ENCODE peak calls at places on chromosomes 5 and 9, in ten cellular contexts. U is CD8-positive, alpha-beta T cell; D is CD8-positive, alpha-beta memory T cell; S is heart left ventricle; Q is caudate nucleus; P is psoas muscle; Z is CD4-positive, CD25-positive, alpha-beta regulatory T cell; O is gastrocnemius medialis; Y is GM23338; G is fibroblast of lung. R is an unnamed sample.

GRCh38 chr5:32330126-32330971 is 17.6 kb upstream of the MTMR12 start:
- DNase-seq in U (no peak), D (no peak), S (no peak), Q (no peak), P (no peak), Z (no peak), O (no peak), Y (no peak), G (no peak), R (no peak)

GRCh38 chr5:180330810-180331646 is 22.1 kb downstream of the GFPT2 start:
- DNase-seq in U (no peak), D (no peak), S (no peak), Q (no peak), P (peak), Z (no peak), O (peak), Y (no peak), G (peak), R (no peak)

GRCh38 chr5:1103505-1104326 is 8.1 kb downstream of the SLC12A7 start:
- DNase-seq in U (peak), D (no peak), S (peak), Q (no peak), P (peak), Z (no peak), O (peak), Y (no peak), G (no peak), R (no peak)

GRCh38 chr9:32550046-32550608 is 2.0 kb upstream of the SMIM27 start:
- DNase-seq in U (no peak), D (no peak), S (no peak), Q (no peak), P (no peak), Z (no peak), O (no peak), Y (peak), G (peak), R (no peak)

GRCh38 chr5:144567416-144567770 is 396.7 kb downstream of the KCTD16 start:
- DNase-seq in U (no peak), D (no peak), S (no peak), Q (no peak), P (no peak), Z (no peak), O (no peak), Y (peak), G (peak), R (no peak)

GRCh38 chr5:88269222-88269771 is 652 bp upstream of the TMEM161B start:
- DNase-seq in U (peak), D (peak), S (no peak), Q (no peak), P (no peak), Z (no peak), O (peak), Y (peak), G (peak), R (peak)

GRCh38 chr5:15737882-15738677 is 238.1 kb downstream of the FBXL7 start:
- DNase-seq in U (no peak), D (no peak), S (no peak), Q (no peak), P (no peak), Z (no peak), O (no peak), Y (no peak), G (no peak), R (no peak)

GRCh38 chr5:57174128-57174849 is 430 bp downstream of the GPBP1 start:
- DNase-seq in U (no peak), D (no peak), S (peak), Q (no peak), P (no peak), Z (peak), O (no peak), Y (peak), G (peak), R (no peak)

GRCh38 chr5:14016549-14016948 is 72.1 kb upstream of the DNAH5 start:
- DNase-seq in U (no peak), D (no peak), S (no peak), Q (no peak), P (no peak), Z (no peak), O (no peak), Y (no peak), G (no peak), R (no peak)

GRCh38 chr9:77464591-77465125 is 183.5 kb downstream of the GNA14 start:
- DNase-seq in U (no peak), D (no peak), S (no peak), Q (no peak), P (no peak), Z (no peak), O (no peak), Y (no peak), G (peak), R (no peak)

GRCh38 chr5:74638776-74639537 is 1.6 kb downstream of the ENC1 start:
- DNase-seq in U (no peak), D (no peak), S (no peak), Q (no peak), P (no peak), Z (no peak), O (no peak), Y (no peak), G (peak), R (no peak)

GRCh38 chr5:1542755-1543154 is 19.0 kb upstream of the LPCAT1 start:
- DNase-seq in U (no peak), D (no peak), S (peak), Q (no peak), P (no peak), Z (no peak), O (no peak), Y (no peak), G (peak), R (no peak)

GRCh38 chr9:15697459-15697858 is 144.6 kb downstream of the CCDC171 start:
- DNase-seq in U (no peak), D (no peak), S (no peak), Q (no peak), P (no peak), Z (no peak), O (no peak), Y (no peak), G (peak), R (no peak)

GRCh38 chr9:15693701-15694100 is 140.9 kb downstream of the CCDC171 start:
- DNase-seq in U (no peak), D (no peak), S (no peak), Q (no peak), P (no peak), Z (no peak), O (no peak), Y (no peak), G (no peak), R (no peak)

DNA sequence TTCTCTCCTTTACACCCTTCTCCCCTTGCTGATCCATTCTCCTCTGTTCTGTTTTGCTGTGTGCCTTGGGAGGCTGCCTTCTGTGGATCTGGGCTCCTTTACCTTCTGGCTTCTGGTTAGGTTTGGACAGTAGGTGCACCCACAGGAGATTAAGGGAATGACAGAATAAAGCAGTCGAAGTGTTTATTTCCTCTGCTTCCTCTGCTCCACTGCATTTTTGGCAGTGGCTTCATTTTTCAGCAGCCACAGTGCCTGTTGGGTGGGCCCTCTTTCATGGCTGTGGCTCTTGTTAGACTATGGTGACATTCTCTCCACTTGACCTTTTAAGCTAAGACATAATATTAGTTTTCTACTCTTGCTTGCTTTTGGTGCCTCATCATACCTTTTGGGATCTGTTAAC is 144.1 kb downstream of the CCDC171 start:
- DNase-seq in U (no peak), D (no peak), S (no peak), Q (no peak), P (no peak), Z (no peak), O (no peak), Y (peak), G (peak), R (no peak)
- H3K27ac ChIP-seq in U (no peak), D (no peak), S (no peak), Q (no peak), P (no peak), Z (no peak), O (no peak), Y (no peak), G (peak), R (no peak)

GRCh38 chr5:150529147-150529546 is 21.2 kb downstream of the NDST1 start:
- DNase-seq in U (no peak), D (no peak), S (no peak), Q (no peak), P (no peak), Z (no peak), O (no peak), Y (no peak), G (no peak), R (no peak)
- H3K27ac ChIP-seq in U (no peak), D (no peak), S (no peak), Q (no peak), P (peak), Z (no peak), O (no peak), Y (no peak), G (no peak), R (no peak)

GRCh38 chr9:126682928-126683697 is 69.4 kb downstream of the LMX1B start:
- DNase-seq in U (no peak), D (no peak), S (peak), Q (no peak), P (no peak), Z (no peak), O (no peak), Y (peak), G (no peak), R (no peak)
- H3K27ac ChIP-seq in U (no peak), D (no peak), S (no peak), Q (no peak), P (no peak), Z (no peak), O (no peak), Y (no peak), G (no peak), R (no peak)

DNA sequence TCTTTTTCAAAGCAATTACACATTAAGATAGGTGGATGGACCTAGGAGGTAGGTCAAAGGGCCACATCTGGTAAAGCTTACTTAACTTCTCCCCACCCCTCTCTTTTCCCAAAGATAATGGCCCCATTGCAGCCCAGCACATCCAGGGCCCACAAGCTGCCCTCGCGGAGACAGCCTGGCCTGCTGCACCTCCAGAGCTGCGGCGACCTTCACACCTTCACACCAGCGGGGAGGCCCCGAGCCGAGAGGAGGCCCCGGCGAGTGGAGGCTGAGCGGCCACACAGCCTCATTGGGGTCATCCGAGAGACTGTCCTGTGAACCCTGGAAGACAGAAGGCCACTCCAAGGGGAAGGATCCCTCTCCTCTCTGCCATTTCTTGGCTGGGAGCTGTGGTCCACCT is 66.5 kb downstream of the ENTREP1 start:
- DNase-seq in U (no peak), D (no peak), S (no peak), Q (no peak), P (no peak), Z (no peak), O (no peak), Y (no peak), G (no peak), R (no peak)
- H3K27ac ChIP-seq in U (no peak), D (no peak), S (peak), Q (peak), P (peak), Z (no peak), O (peak), Y (no peak), G (no peak), R (no peak)

DNA sequence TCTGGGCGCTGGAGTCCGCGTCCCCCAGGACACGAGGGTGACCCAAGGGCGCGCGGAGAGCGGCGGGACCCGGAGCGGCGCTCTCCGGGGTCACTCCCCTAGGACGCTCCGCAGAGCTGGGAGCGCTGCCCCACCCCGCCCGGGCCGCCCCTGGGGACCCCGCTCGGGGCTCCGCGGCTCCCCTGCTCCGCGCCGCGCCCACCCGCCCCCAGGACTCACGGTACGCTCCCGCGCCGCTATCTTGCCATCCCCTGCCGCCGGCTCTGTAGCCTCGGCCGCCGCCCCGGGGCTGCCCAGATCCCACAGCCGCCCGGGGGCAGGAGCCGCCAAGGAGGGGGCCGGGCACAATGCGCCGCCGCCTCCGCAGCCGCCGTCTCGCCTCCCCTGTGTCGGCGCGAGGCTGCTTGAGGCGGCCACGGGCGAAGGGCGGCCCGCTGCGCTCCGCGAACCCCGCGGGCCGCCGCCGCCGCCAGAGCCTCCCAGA is 289 bp downstream of the LIFR start:
- DNase-seq in U (no peak), D (no peak), S (no peak), Q (no peak), P (peak), Z (no peak), O (peak), Y (peak), G (no peak), R (no peak)
- H3K27ac ChIP-seq in U (no peak), D (no peak), S (peak), Q (peak), P (peak), Z (no peak), O (peak), Y (no peak), G (no peak), R (no peak)

GRCh38 chr5:119743927-119744326 is 114.6 kb downstream of the FAM170A start:
- DNase-seq in U (no peak), D (no peak), S (no peak), Q (no peak), P (no peak), Z (peak), O (no peak), Y (peak), G (no peak), R (peak)
- H3K27ac ChIP-seq in U (no peak), D (no peak), S (no peak), Q (no peak), P (no peak), Z (no peak), O (no peak), Y (no peak), G (no peak), R (no peak)

GRCh38 chr5:54615381-54615780 is 97.8 kb downstream of the SNX18 start:
- DNase-seq in U (no peak), D (no peak), S (no peak), Q (no peak), P (no peak), Z (no peak), O (no peak), Y (no peak), G (no peak), R (no peak)
- H3K27ac ChIP-seq in U (no peak), D (no peak), S (no peak), Q (no peak), P (no peak), Z (no peak), O (no peak), Y (no peak), G (no peak), R (peak)

GRCh38 chr5:150412319-150413175 is at the start of gene CD74:
- DNase-seq in U (peak), D (peak), S (peak), Q (no peak), P (peak), Z (peak), O (peak), Y (peak), G (peak), R (peak)
- H3K27ac ChIP-seq in U (peak), D (peak), S (peak), Q (peak), P (peak), Z (peak), O (peak), Y (peak), G (no peak), R (peak)

GRCh38 chr9:133237271-133237731 is 28.3 kb upstream of the OBP2B start:
- DNase-seq in U (no peak), D (no peak), S (peak), Q (no peak), P (no peak), Z (no peak), O (no peak), Y (no peak), G (peak), R (no peak)

GRCh38 chr9:133239533-133240090 is 30.6 kb upstream of the OBP2B start:
- DNase-seq in U (no peak), D (no peak), S (no peak), Q (no peak), P (no peak), Z (no peak), O (no peak), Y (no peak), G (no peak), R (no peak)

GRCh38 chr9:133236291-133237071 is 27.4 kb upstream of the OBP2B start:
- DNase-seq in U (no peak), D (no peak), S (no peak), Q (no peak), P (no peak), Z (no peak), O (no peak), Y (no peak), G (no peak), R (no peak)

GRCh38 chr9:133238851-133239532 is 29.9 kb upstream of the OBP2B start:
- DNase-seq in U (peak), D (peak), S (peak), Q (peak), P (peak), Z (peak), O (no peak), Y (peak), G (peak), R (peak)

GRCh38 chr9:133238272-133238850 is 29.3 kb upstream of the OBP2B start:
- DNase-seq in U (no peak), D (no peak), S (peak), Q (no peak), P (peak), Z (no peak), O (peak), Y (peak), G (peak), R (no peak)
- H3K27ac ChIP-seq in U (no peak), D (no peak), S (peak), Q (peak), P (peak), Z (no peak), O (peak), Y (peak), G (no peak), R (no peak)

GRCh38 chr5:172266071-172266675 is 17.4 kb downstream of the UBTD2 start:
- DNase-seq in U (no peak), D (no peak), S (no peak), Q (no peak), P (no peak), Z (no peak), O (no peak), Y (peak), G (peak), R (no peak)
- H3K27ac ChIP-seq in U (no peak), D (no peak), S (peak), Q (no peak), P (no peak), Z (no peak), O (no peak), Y (peak), G (no peak), R (no peak)